ENCODE peak calls at places on chromosomes 3 and 15, in five cellular contexts. One of them, this sample, is unnamed.

GRCh38 chr3:71900057-71900456 is 115.1 kb upstream of the PROK2 start:
- DNase-seq in esophagus muscularis mucosa: no peak
- DNase-seq in activated CD8-positive, alpha-beta T cell treated with anti-CD3 and anti-CD28 coated beads for 36 hours: no peak
- DNase-seq in GM12864: no peak
- DNase-seq in progenitor cell of endocrine pancreas: no peak
- DNase-seq in this sample: no peak

GRCh38 chr3:89278305-89278704 is 170.9 kb downstream of the EPHA3 start:
- DNase-seq in esophagus muscularis mucosa: no peak
- DNase-seq in activated CD8-positive, alpha-beta T cell treated with anti-CD3 and anti-CD28 coated beads for 36 hours: no peak
- DNase-seq in GM12864: no peak
- DNase-seq in progenitor cell of endocrine pancreas: no peak
- DNase-seq in this sample: no peak

GRCh38 chr3:150495149-150495548 is 51.1 kb downstream of the SERP1 start:
- DNase-seq in esophagus muscularis mucosa: no peak
- DNase-seq in activated CD8-positive, alpha-beta T cell treated with anti-CD3 and anti-CD28 coated beads for 36 hours: no peak
- DNase-seq in GM12864: no peak
- DNase-seq in progenitor cell of endocrine pancreas: no peak
- DNase-seq in this sample: no peak

GRCh38 chr3:171044828-171045793 is 18.6 kb upstream of the SLC2A2 start:
- DNase-seq in esophagus muscularis mucosa: no peak
- DNase-seq in activated CD8-positive, alpha-beta T cell treated with anti-CD3 and anti-CD28 coated beads for 36 hours: no peak
- DNase-seq in GM12864: no peak
- DNase-seq in progenitor cell of endocrine pancreas: no peak
- DNase-seq in this sample: no peak

GRCh38 chr3:112394008-112394616 is 61.2 kb downstream of the CD200 start:
- DNase-seq in esophagus muscularis mucosa: no peak
- DNase-seq in activated CD8-positive, alpha-beta T cell treated with anti-CD3 and anti-CD28 coated beads for 36 hours: no peak
- DNase-seq in GM12864: no peak
- DNase-seq in progenitor cell of endocrine pancreas: no peak
- DNase-seq in this sample: no peak

GRCh38 chr3:131914090-131914691 is 120.6 kb downstream of the CPNE4 start:
- DNase-seq in esophagus muscularis mucosa: no peak
- DNase-seq in activated CD8-positive, alpha-beta T cell treated with anti-CD3 and anti-CD28 coated beads for 36 hours: no peak
- DNase-seq in GM12864: no peak
- DNase-seq in progenitor cell of endocrine pancreas: no peak
- DNase-seq in this sample: no peak

GRCh38 chr3:41742127-41742526 is 219.8 kb downstream of the ULK4 start:
- DNase-seq in esophagus muscularis mucosa: no peak
- DNase-seq in activated CD8-positive, alpha-beta T cell treated with anti-CD3 and anti-CD28 coated beads for 36 hours: no peak
- DNase-seq in GM12864: no peak
- DNase-seq in progenitor cell of endocrine pancreas: no peak
- DNase-seq in this sample: no peak

GRCh38 chr3:10814623-10815022 is 1.4 kb upstream of the SLC6A11 start:
- DNase-seq in esophagus muscularis mucosa: no peak
- DNase-seq in activated CD8-positive, alpha-beta T cell treated with anti-CD3 and anti-CD28 coated beads for 36 hours: no peak
- DNase-seq in GM12864: no peak
- DNase-seq in progenitor cell of endocrine pancreas: no peak
- DNase-seq in this sample: no peak

GRCh38 chr15:101121511-101122090 is 130.2 kb downstream of the CHSY1 start:
- DNase-seq in esophagus muscularis mucosa: peak; percentile 95
- DNase-seq in activated CD8-positive, alpha-beta T cell treated with anti-CD3 and anti-CD28 coated beads for 36 hours: peak; percentile 40
- DNase-seq in GM12864: no peak
- DNase-seq in progenitor cell of endocrine pancreas: peak; percentile 22
- DNase-seq in this sample: peak; percentile 18

GRCh38 chr3:150059729-150060128 is 89.0 kb upstream of the PFN2 start:
- DNase-seq in esophagus muscularis mucosa: peak; percentile 47
- DNase-seq in activated CD8-positive, alpha-beta T cell treated with anti-CD3 and anti-CD28 coated beads for 36 hours: no peak
- DNase-seq in GM12864: no peak
- DNase-seq in progenitor cell of endocrine pancreas: no peak
- DNase-seq in this sample: no peak

GRCh38 chr15:93179704-93180103 is 90.7 kb upstream of the RGMA start:
- DNase-seq in esophagus muscularis mucosa: no peak
- DNase-seq in activated CD8-positive, alpha-beta T cell treated with anti-CD3 and anti-CD28 coated beads for 36 hours: no peak
- DNase-seq in GM12864: no peak
- DNase-seq in progenitor cell of endocrine pancreas: no peak
- DNase-seq in this sample: no peak

GRCh38 chr3:134004841-134005240 is 24.9 kb downstream of the SLCO2A1 start:
- DNase-seq in esophagus muscularis mucosa: no peak
- DNase-seq in activated CD8-positive, alpha-beta T cell treated with anti-CD3 and anti-CD28 coated beads for 36 hours: no peak
- DNase-seq in GM12864: no peak
- DNase-seq in progenitor cell of endocrine pancreas: no peak
- DNase-seq in this sample: no peak

GRCh38 chr3:156751461-156752025 is 74.6 kb upstream of the LEKR1 start:
- DNase-seq in esophagus muscularis mucosa: no peak
- DNase-seq in activated CD8-positive, alpha-beta T cell treated with anti-CD3 and anti-CD28 coated beads for 36 hours: no peak
- DNase-seq in GM12864: no peak
- DNase-seq in progenitor cell of endocrine pancreas: no peak
- DNase-seq in this sample: no peak

GRCh38 chr15:22955544-22956085 is 24.6 kb downstream of the CYFIP1 start:
- DNase-seq in esophagus muscularis mucosa: no peak
- DNase-seq in activated CD8-positive, alpha-beta T cell treated with anti-CD3 and anti-CD28 coated beads for 36 hours: no peak
- DNase-seq in GM12864: no peak
- DNase-seq in progenitor cell of endocrine pancreas: no peak
- DNase-seq in this sample: no peak

GRCh38 chr15:50247819-50248650 is 17.5 kb downstream of the HDC start:
- DNase-seq in esophagus muscularis mucosa: no peak
- DNase-seq in activated CD8-positive, alpha-beta T cell treated with anti-CD3 and anti-CD28 coated beads for 36 hours: peak; percentile 77
- DNase-seq in GM12864: peak; percentile 55
- DNase-seq in progenitor cell of endocrine pancreas: no peak
- DNase-seq in this sample: peak; percentile 73

GRCh38 chr3:46300461-46300789 is 53.5 kb upstream of the CCR2 start:
- DNase-seq in esophagus muscularis mucosa: no peak
- DNase-seq in activated CD8-positive, alpha-beta T cell treated with anti-CD3 and anti-CD28 coated beads for 36 hours: no peak
- DNase-seq in GM12864: no peak
- DNase-seq in progenitor cell of endocrine pancreas: no peak
- DNase-seq in this sample: peak; percentile 51

GRCh38 chr3:129467934-129468333 is 27.9 kb downstream of the IFT122 start:
- DNase-seq in esophagus muscularis mucosa: no peak
- DNase-seq in activated CD8-positive, alpha-beta T cell treated with anti-CD3 and anti-CD28 coated beads for 36 hours: no peak
- DNase-seq in GM12864: no peak
- DNase-seq in progenitor cell of endocrine pancreas: no peak
- DNase-seq in this sample: no peak

GRCh38 chr3:15755181-15755580 is 42.6 kb downstream of the ANKRD28 start:
- DNase-seq in esophagus muscularis mucosa: no peak
- DNase-seq in activated CD8-positive, alpha-beta T cell treated with anti-CD3 and anti-CD28 coated beads for 36 hours: no peak
- DNase-seq in GM12864: no peak
- DNase-seq in progenitor cell of endocrine pancreas: no peak
- DNase-seq in this sample: no peak

GRCh38 chr15:64452988-64453688 is 7.2 kb upstream of the ZNF609 start:
- DNase-seq in esophagus muscularis mucosa: no peak
- DNase-seq in activated CD8-positive, alpha-beta T cell treated with anti-CD3 and anti-CD28 coated beads for 36 hours: no peak
- DNase-seq in GM12864: no peak
- DNase-seq in progenitor cell of endocrine pancreas: no peak
- DNase-seq in this sample: no peak

DNA sequence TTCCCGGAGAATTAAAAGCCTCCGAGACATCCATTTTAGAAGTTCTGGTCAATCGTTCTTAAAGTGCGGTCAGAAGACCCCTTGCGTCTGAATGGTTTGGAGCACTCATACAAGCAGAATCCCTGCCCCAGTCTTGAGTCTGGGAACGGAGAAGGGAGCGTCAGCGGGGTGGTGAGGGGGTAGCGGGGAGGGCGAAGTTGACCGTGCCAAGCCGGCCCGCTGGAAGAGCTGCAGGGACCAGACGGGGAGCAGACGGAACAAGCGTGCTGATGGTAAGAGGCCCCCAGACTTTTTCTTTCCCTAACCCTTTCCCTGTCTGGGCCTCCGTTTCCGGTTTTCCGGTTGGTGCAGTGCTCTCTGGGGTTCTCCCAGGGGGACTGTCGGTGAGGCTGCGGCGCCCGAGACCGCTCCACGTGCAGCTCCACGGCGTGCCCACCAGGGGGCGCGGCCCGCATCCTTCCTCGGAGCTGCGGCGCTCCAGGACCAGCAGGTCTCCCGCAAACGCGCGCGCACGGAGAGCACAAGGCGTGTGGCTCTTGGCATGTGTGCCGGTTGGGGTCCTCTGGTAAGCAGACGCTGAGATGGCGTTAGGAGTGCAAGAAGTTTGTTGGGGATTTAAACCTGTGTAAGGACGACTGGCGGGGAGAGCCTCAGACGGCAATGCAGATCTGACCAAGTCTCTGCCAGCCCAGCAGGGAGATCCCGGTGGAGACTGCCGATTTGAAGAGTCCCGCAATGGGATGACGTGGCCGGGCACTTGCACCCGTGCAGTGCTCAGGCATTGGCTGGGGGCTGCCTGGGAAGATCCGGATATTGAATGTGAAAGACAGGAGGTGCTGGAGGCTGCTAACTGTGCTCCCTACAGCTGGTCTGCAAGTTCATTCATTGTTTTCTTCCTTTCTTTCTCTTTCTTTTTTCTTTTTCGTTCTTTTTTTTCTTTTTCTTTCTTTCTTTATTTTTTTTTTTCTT is 19.2 kb upstream of the CORO2B start:
- DNase-seq in esophagus muscularis mucosa: no peak
- DNase-seq in activated CD8-positive, alpha-beta T cell treated with anti-CD3 and anti-CD28 coated beads for 36 hours: peak; percentile 72
- DNase-seq in GM12864: no peak
- DNase-seq in progenitor cell of endocrine pancreas: peak; percentile 89
- DNase-seq in this sample: peak; percentile 68
- TF ChIP-seq CTCF in esophagus muscularis mucosa: peak; percentile 92
- TF ChIP-seq CTCF in activated CD8-positive, alpha-beta T cell treated with anti-CD3 and anti-CD28 coated beads for 36 hours: peak; percentile 97
- TF ChIP-seq CTCF in GM12864: peak; percentile 93
- TF ChIP-seq CTCF in progenitor cell of endocrine pancreas: no peak
- TF ChIP-seq CTCF in this sample: peak; percentile 92

DNA sequence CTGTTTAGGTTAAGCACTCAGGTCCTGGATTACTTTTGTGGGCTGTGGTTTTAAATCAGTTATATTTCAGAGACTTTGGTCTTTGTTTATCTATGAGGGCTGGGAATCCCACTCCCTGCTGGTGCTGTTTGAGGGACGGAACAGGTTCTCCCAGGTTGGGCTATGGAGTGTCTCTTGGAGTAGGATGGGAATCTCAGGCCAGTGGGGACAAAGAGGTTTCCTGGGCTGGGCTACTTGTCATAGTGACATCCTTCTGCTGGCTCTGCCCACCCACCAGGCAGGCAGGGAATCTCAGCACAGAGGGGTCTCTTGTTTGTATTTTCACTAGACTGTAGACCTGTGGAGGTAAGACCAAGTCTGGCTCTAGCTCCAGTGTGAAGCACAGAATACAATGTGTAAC is 47.2 kb upstream of the UBE3A start:
- DNase-seq in esophagus muscularis mucosa: no peak
- DNase-seq in activated CD8-positive, alpha-beta T cell treated with anti-CD3 and anti-CD28 coated beads for 36 hours: no peak
- DNase-seq in GM12864: no peak
- DNase-seq in progenitor cell of endocrine pancreas: no peak
- DNase-seq in this sample: no peak
- TF ChIP-seq CTCF in esophagus muscularis mucosa: no peak
- TF ChIP-seq CTCF in activated CD8-positive, alpha-beta T cell treated with anti-CD3 and anti-CD28 coated beads for 36 hours: no peak
- TF ChIP-seq CTCF in GM12864: no peak
- TF ChIP-seq CTCF in progenitor cell of endocrine pancreas: no peak
- TF ChIP-seq CTCF in this sample: no peak

GRCh38 chr15:87954783-87955182 is 301.8 kb downstream of the NTRK3 start:
- DNase-seq in esophagus muscularis mucosa: no peak
- DNase-seq in activated CD8-positive, alpha-beta T cell treated with anti-CD3 and anti-CD28 coated beads for 36 hours: no peak
- DNase-seq in GM12864: no peak
- DNase-seq in progenitor cell of endocrine pancreas: no peak
- DNase-seq in this sample: no peak

GRCh38 chr15:87955284-87955909 is 301.1 kb downstream of the NTRK3 start:
- DNase-seq in esophagus muscularis mucosa: no peak
- DNase-seq in activated CD8-positive, alpha-beta T cell treated with anti-CD3 and anti-CD28 coated beads for 36 hours: no peak
- DNase-seq in GM12864: no peak
- DNase-seq in progenitor cell of endocrine pancreas: no peak
- DNase-seq in this sample: no peak

GRCh38 chr15:87959080-87959479 is 297.5 kb downstream of the NTRK3 start:
- DNase-seq in esophagus muscularis mucosa: no peak
- DNase-seq in activated CD8-positive, alpha-beta T cell treated with anti-CD3 and anti-CD28 coated beads for 36 hours: no peak
- DNase-seq in GM12864: no peak
- DNase-seq in progenitor cell of endocrine pancreas: no peak
- DNase-seq in this sample: no peak

GRCh38 chr15:87961851-87962816 is 294.4 kb downstream of the NTRK3 start:
- DNase-seq in esophagus muscularis mucosa: no peak
- DNase-seq in activated CD8-positive, alpha-beta T cell treated with anti-CD3 and anti-CD28 coated beads for 36 hours: no peak
- DNase-seq in GM12864: no peak
- DNase-seq in progenitor cell of endocrine pancreas: no peak
- DNase-seq in this sample: no peak

DNA sequence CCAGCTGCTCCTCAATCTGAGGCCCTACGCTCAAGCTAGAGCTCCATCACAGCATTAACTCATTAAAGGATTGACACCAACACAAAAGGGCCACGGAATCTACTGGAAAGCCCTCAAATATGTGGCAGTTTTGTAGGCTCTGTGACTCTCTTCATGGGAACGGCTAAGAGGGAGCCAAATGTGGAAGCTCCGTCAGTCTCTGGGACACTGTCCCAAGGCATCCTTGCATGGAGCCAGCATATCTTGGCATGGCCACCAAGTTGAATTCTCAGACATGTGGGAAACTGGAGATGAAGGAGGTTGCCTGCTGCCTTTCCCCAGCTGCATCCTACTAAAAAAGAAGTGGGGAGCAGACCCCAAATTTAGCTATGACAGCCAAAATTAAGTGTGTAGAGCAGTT is 296.9 kb downstream of the NTRK3 start:
- DNase-seq in esophagus muscularis mucosa: no peak
- DNase-seq in activated CD8-positive, alpha-beta T cell treated with anti-CD3 and anti-CD28 coated beads for 36 hours: no peak
- DNase-seq in GM12864: no peak
- DNase-seq in progenitor cell of endocrine pancreas: no peak
- DNase-seq in this sample: no peak
- TF ChIP-seq CTCF in esophagus muscularis mucosa: no peak
- TF ChIP-seq CTCF in activated CD8-positive, alpha-beta T cell treated with anti-CD3 and anti-CD28 coated beads for 36 hours: no peak
- TF ChIP-seq CTCF in GM12864: no peak
- TF ChIP-seq CTCF in progenitor cell of endocrine pancreas: no peak
- TF ChIP-seq CTCF in this sample: no peak

GRCh38 chr3:127629462-127630403 is 748 bp downstream of the PODXL2 start:
- DNase-seq in esophagus muscularis mucosa: no peak
- DNase-seq in activated CD8-positive, alpha-beta T cell treated with anti-CD3 and anti-CD28 coated beads for 36 hours: peak; percentile 38
- DNase-seq in GM12864: peak; percentile 36
- DNase-seq in progenitor cell of endocrine pancreas: no peak
- DNase-seq in this sample: peak; percentile 49

GRCh38 chr3:127632035-127632434 is 3.0 kb downstream of the PODXL2 start:
- DNase-seq in esophagus muscularis mucosa: no peak
- DNase-seq in activated CD8-positive, alpha-beta T cell treated with anti-CD3 and anti-CD28 coated beads for 36 hours: no peak
- DNase-seq in GM12864: no peak
- DNase-seq in progenitor cell of endocrine pancreas: no peak
- DNase-seq in this sample: no peak

GRCh38 chr3:127628426-127628787 is 578 bp upstream of the PODXL2 start:
- DNase-seq in esophagus muscularis mucosa: no peak
- DNase-seq in activated CD8-positive, alpha-beta T cell treated with anti-CD3 and anti-CD28 coated beads for 36 hours: no peak
- DNase-seq in GM12864: no peak
- DNase-seq in progenitor cell of endocrine pancreas: no peak
- DNase-seq in this sample: no peak

GRCh38 chr3:127630811-127631714 is 2.1 kb downstream of the PODXL2 start:
- DNase-seq in esophagus muscularis mucosa: no peak
- DNase-seq in activated CD8-positive, alpha-beta T cell treated with anti-CD3 and anti-CD28 coated beads for 36 hours: no peak
- DNase-seq in GM12864: no peak
- DNase-seq in progenitor cell of endocrine pancreas: no peak
- DNase-seq in this sample: no peak

DNA sequence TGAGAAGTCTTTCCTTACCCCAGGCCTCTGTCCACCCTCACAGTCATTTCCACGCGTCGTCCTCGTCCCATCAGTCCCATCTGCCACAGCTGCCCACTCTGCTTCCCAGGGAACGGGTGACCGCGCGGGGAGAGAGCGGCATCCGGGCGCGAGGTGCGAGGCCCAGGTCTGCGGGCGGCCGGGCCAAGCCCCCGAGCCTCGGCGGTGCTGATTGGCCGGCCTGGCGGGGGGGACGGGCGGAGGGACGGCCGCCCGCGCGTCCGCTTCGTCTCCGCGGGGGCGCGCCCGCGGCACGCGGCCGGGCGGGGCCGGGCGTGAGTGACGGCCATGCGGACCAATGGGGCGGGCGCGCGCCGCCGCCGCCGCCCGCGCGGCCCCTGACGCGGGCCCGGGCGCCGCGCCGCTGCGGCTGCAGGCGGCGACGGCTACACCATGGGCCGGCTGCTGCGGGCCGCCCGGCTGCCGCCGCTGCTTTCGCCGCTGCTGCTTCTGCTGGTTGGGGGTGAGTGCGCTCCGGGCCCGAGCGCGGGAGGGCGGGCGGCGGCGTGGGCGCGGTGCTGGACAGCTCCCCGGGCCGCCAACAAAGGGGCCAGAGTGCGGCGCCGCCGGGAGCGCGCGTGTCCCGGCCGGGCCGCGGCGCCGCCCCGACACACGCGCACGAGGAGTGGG is at the start of gene PODXL2:
- DNase-seq in esophagus muscularis mucosa: no peak
- DNase-seq in activated CD8-positive, alpha-beta T cell treated with anti-CD3 and anti-CD28 coated beads for 36 hours: peak; percentile 26
- DNase-seq in GM12864: no peak
- DNase-seq in progenitor cell of endocrine pancreas: peak; percentile 51
- DNase-seq in this sample: peak; percentile 53
- TF ChIP-seq CTCF in esophagus muscularis mucosa: no peak
- TF ChIP-seq CTCF in activated CD8-positive, alpha-beta T cell treated with anti-CD3 and anti-CD28 coated beads for 36 hours: no peak
- TF ChIP-seq CTCF in GM12864: no peak
- TF ChIP-seq CTCF in progenitor cell of endocrine pancreas: no peak
- TF ChIP-seq CTCF in this sample: no peak

This sample was measured in GM12865.